ENCODE peak calls at places on chromosomes 11 and 22, in eight cellular contexts. O, R, F, N, E, T, Z and J are unnamed samples.

GRCh38 chr11:23605001-23605400 is 744.7 kb upstream of the CCDC179 start:
- DNase-seq in O (no peak), R (no peak), F (peak), N (no peak), E (no peak), T (no peak), Z (no peak), J (no peak)

GRCh38 chr22:38350444-38351359 is 33.5 kb upstream of the CSNK1E start:
- DNase-seq in O (no peak), R (no peak), F (no peak), N (no peak), E (no peak), T (no peak), Z (peak), J (peak)

GRCh38 chr11:46603704-46604308 is 10.0 kb upstream of the AMBRA1 start:
- DNase-seq in O (peak), R (no peak), F (no peak), N (no peak), E (peak), T (no peak), Z (no peak), J (no peak)

GRCh38 chr11:37811349-37811748 is 1213.3 kb upstream of the RAG2 start:
- DNase-seq in O (no peak), R (no peak), F (no peak), N (no peak), E (no peak), T (no peak), Z (no peak), J (no peak)

GRCh38 chr11:78313898-78314297 is 103.7 kb downstream of the GAB2 start:
- DNase-seq in O (no peak), R (no peak), F (peak), N (no peak), E (no peak), T (no peak), Z (no peak), J (no peak)

GRCh38 chr11:78740175-78741161 is 165.8 kb upstream of the NARS2 start:
- DNase-seq in O (no peak), R (peak), F (no peak), N (no peak), E (no peak), T (no peak), Z (peak), J (no peak)

GRCh38 chr11:116112031-116112935 is 608.1 kb upstream of the CADM1 start:
- DNase-seq in O (no peak), R (peak), F (no peak), N (no peak), E (no peak), T (no peak), Z (no peak), J (no peak)

GRCh38 chr11:49995559-49995958 is 13.2 kb upstream of the OR4C12 start:
- DNase-seq in O (no peak), R (peak), F (peak), N (peak), E (no peak), T (peak), Z (no peak), J (no peak)

GRCh38 chr11:80495116-80495515 is 1054.3 kb upstream of the TENM4 start:
- DNase-seq in O (no peak), R (no peak), F (peak), N (no peak), E (no peak), T (no peak), Z (no peak), J (no peak)

GRCh38 chr11:122863704-122864326 is 18.7 kb upstream of the JHY start:
- DNase-seq in O (no peak), R (no peak), F (peak), N (peak), E (no peak), T (peak), Z (peak), J (no peak)

GRCh38 chr11:8722156-8722555 is 39.6 kb downstream of the RPL27A start:
- DNase-seq in O (no peak), R (no peak), F (no peak), N (no peak), E (no peak), T (no peak), Z (no peak), J (no peak)

GRCh38 chr11:32267679-32268187 is 167.6 kb downstream of the WT1 start:
- DNase-seq in O (no peak), R (no peak), F (no peak), N (no peak), E (no peak), T (no peak), Z (no peak), J (no peak)

GRCh38 chr11:73201888-73202810 is 15.9 kb upstream of the P2RY2 start:
- DNase-seq in O (no peak), R (no peak), F (peak), N (no peak), E (no peak), T (no peak), Z (peak), J (no peak)

GRCh38 chr11:14973621-14974020 is 1.5 kb upstream of the CALCA start:
- DNase-seq in O (peak), R (no peak), F (no peak), N (no peak), E (no peak), T (no peak), Z (peak), J (no peak)

GRCh38 chr22:23200896-23201295 is 20.6 kb downstream of the BCR start:
- DNase-seq in O (no peak), R (no peak), F (no peak), N (no peak), E (no peak), T (no peak), Z (no peak), J (peak)

GRCh38 chr11:134033696-134034491 is 35.0 kb upstream of the JAM3 start:
- DNase-seq in O (peak), R (peak), F (peak), N (no peak), E (peak), T (peak), Z (peak), J (peak)

GRCh38 chr22:23749747-23750373 is 1.1 kb downstream of the ZNF70 start:
- DNase-seq in O (peak), R (no peak), F (no peak), N (no peak), E (peak), T (no peak), Z (no peak), J (no peak)